ENCODE peak calls at places on chromosomes 5 and 9, in five cellular contexts. One of them, this sample, is unnamed. For H3K4me1, the result is how much of the 10 kb centered on the place peaks cover.

GRCh38 chr9:121900163-121900562 is 192.9 kb downstream of the TTLL11 start:
- DNase-seq in SJSA1: no peak
- DNase-seq in right lobe of liver: no peak
- DNase-seq in body of pancreas: no peak
- DNase-seq in GM23248: no peak
- DNase-seq in this sample: no peak

GRCh38 chr5:77366717-77367500 is 125.2 kb downstream of the WDR41 start:
- DNase-seq in SJSA1: no peak
- DNase-seq in right lobe of liver: no peak
- DNase-seq in body of pancreas: no peak
- DNase-seq in GM23248: no peak
- DNase-seq in this sample: no peak

GRCh38 chr5:176793343-176793699 is 17.0 kb upstream of the UNC5A start:
- DNase-seq in SJSA1: no peak
- DNase-seq in right lobe of liver: no peak
- DNase-seq in body of pancreas: no peak
- DNase-seq in GM23248: no peak
- DNase-seq in this sample: no peak

GRCh38 chr9:126380447-126380846 is 53.8 kb downstream of the MVB12B start:
- DNase-seq in SJSA1: peak
- DNase-seq in right lobe of liver: no peak
- DNase-seq in body of pancreas: no peak
- DNase-seq in GM23248: no peak
- DNase-seq in this sample: no peak

GRCh38 chr5:64670277-64670676 is 20.0 kb upstream of the SHISAL2B start:
- DNase-seq in SJSA1: no peak
- DNase-seq in right lobe of liver: no peak
- DNase-seq in body of pancreas: no peak
- DNase-seq in GM23248: no peak
- DNase-seq in this sample: no peak

GRCh38 chr5:167511-167910 is 23.8 kb upstream of the LRRC14B start:
- DNase-seq in SJSA1: no peak
- DNase-seq in right lobe of liver: no peak
- DNase-seq in body of pancreas: no peak
- DNase-seq in GM23248: no peak
- DNase-seq in this sample: no peak

GRCh38 chr5:136375920-136376319 is 10.6 kb upstream of the TRPC7 start:
- DNase-seq in SJSA1: no peak
- DNase-seq in right lobe of liver: no peak
- DNase-seq in body of pancreas: no peak
- DNase-seq in GM23248: no peak
- DNase-seq in this sample: no peak

GRCh38 chr5:62684310-62684709 is 105.7 kb downstream of the LRRC70 start:
- DNase-seq in SJSA1: no peak
- DNase-seq in right lobe of liver: no peak
- DNase-seq in body of pancreas: no peak
- DNase-seq in GM23248: no peak
- DNase-seq in this sample: no peak

GRCh38 chr5:60435808-60436207 is 264.2 kb downstream of the DEPDC1B start:
- DNase-seq in SJSA1: no peak
- DNase-seq in right lobe of liver: no peak
- DNase-seq in body of pancreas: no peak
- DNase-seq in GM23248: no peak
- DNase-seq in this sample: no peak

GRCh38 chr5:79189439-79190234 is 46.3 kb upstream of the JMY start:
- DNase-seq in SJSA1: no peak
- DNase-seq in right lobe of liver: no peak
- DNase-seq in body of pancreas: no peak
- DNase-seq in GM23248: peak
- DNase-seq in this sample: no peak

GRCh38 chr9:106758911-106759310 is 104.1 kb upstream of the ZNF462 start:
- DNase-seq in SJSA1: no peak
- DNase-seq in right lobe of liver: no peak
- DNase-seq in body of pancreas: no peak
- DNase-seq in GM23248: no peak
- DNase-seq in this sample: no peak

GRCh38 chr5:53035868-53036381 is 46.8 kb downstream of the ITGA2 start:
- DNase-seq in SJSA1: no peak
- DNase-seq in right lobe of liver: no peak
- DNase-seq in body of pancreas: no peak
- DNase-seq in GM23248: peak
- DNase-seq in this sample: no peak

GRCh38 chr5:127985811-127986325 is 97.7 kb upstream of the SLC12A2 start:
- DNase-seq in SJSA1: no peak
- DNase-seq in right lobe of liver: no peak
- DNase-seq in body of pancreas: no peak
- DNase-seq in GM23248: no peak
- DNase-seq in this sample: no peak

GRCh38 chr5:104146652-104147051 is 584.1 kb upstream of the NUDT12 start:
- DNase-seq in SJSA1: no peak
- DNase-seq in right lobe of liver: no peak
- DNase-seq in body of pancreas: no peak
- DNase-seq in GM23248: no peak
- DNase-seq in this sample: no peak

GRCh38 chr5:141992349-141992963 is 20.4 kb downstream of the GNPDA1 start:
- DNase-seq in SJSA1: peak
- DNase-seq in right lobe of liver: no peak
- DNase-seq in body of pancreas: peak
- DNase-seq in GM23248: peak
- DNase-seq in this sample: peak

GRCh38 chr5:133882107-133882695 is 86.2 kb downstream of the C5orf15 start:
- DNase-seq in SJSA1: no peak
- DNase-seq in right lobe of liver: no peak
- DNase-seq in body of pancreas: no peak
- DNase-seq in GM23248: no peak
- DNase-seq in this sample: no peak

GRCh38 chr9:75096796-75097195 is 8.5 kb downstream of the OSTF1 start:
- DNase-seq in SJSA1: no peak
- DNase-seq in right lobe of liver: no peak
- DNase-seq in body of pancreas: no peak
- DNase-seq in GM23248: peak
- DNase-seq in this sample: no peak

GRCh38 chr5:52334367-52334766 is 453.3 kb upstream of the ITGA1 start:
- DNase-seq in SJSA1: no peak
- DNase-seq in right lobe of liver: no peak
- DNase-seq in body of pancreas: no peak
- DNase-seq in GM23248: no peak
- DNase-seq in this sample: no peak

GRCh38 chr9:121785673-121786542 is 134.5 kb downstream of the DAB2IP start:
- DNase-seq in SJSA1: peak
- DNase-seq in right lobe of liver: no peak
- DNase-seq in body of pancreas: no peak
- DNase-seq in GM23248: no peak
- DNase-seq in this sample: no peak

GRCh38 chr5:179599973-179600372 is 23.5 kb downstream of the HNRNPH1 start:
- DNase-seq in SJSA1: no peak
- DNase-seq in right lobe of liver: no peak
- DNase-seq in body of pancreas: no peak
- DNase-seq in GM23248: no peak
- DNase-seq in this sample: peak

GRCh38 chr5:173050791-173051190 is 5.4 kb upstream of the CREBRF start:
- DNase-seq in SJSA1: no peak
- DNase-seq in right lobe of liver: no peak
- DNase-seq in body of pancreas: no peak
- DNase-seq in GM23248: peak
- DNase-seq in this sample: no peak

GRCh38 chr9:134454386-134454978 is 128.2 kb downstream of the RXRA start:
- DNase-seq in SJSA1: no peak
- DNase-seq in right lobe of liver: peak
- DNase-seq in body of pancreas: no peak
- DNase-seq in GM23248: no peak
- DNase-seq in this sample: no peak

GRCh38 chr5:87195616-87196015 is 72.1 kb upstream of the RASA1 start:
- DNase-seq in SJSA1: no peak
- DNase-seq in right lobe of liver: no peak
- DNase-seq in body of pancreas: no peak
- DNase-seq in GM23248: peak
- DNase-seq in this sample: no peak

GRCh38 chr9:123322771-123323481 is 33.1 kb upstream of the CRB2 start:
- DNase-seq in SJSA1: no peak
- DNase-seq in right lobe of liver: no peak
- DNase-seq in body of pancreas: no peak
- DNase-seq in GM23248: no peak
- DNase-seq in this sample: no peak

GRCh38 chr5:144598451-144599068 is 427.9 kb downstream of the KCTD16 start:
- DNase-seq in SJSA1: no peak
- DNase-seq in right lobe of liver: no peak
- DNase-seq in body of pancreas: peak
- DNase-seq in GM23248: peak
- DNase-seq in this sample: no peak

GRCh38 chr5:67315082-67315801 is 118.6 kb upstream of the CD180 start:
- DNase-seq in SJSA1: peak
- DNase-seq in right lobe of liver: no peak
- DNase-seq in body of pancreas: no peak
- DNase-seq in GM23248: peak
- DNase-seq in this sample: peak

GRCh38 chr5:1292139-1292538 is 2.7 kb downstream of the TERT start:
- DNase-seq in SJSA1: peak
- DNase-seq in right lobe of liver: no peak
- DNase-seq in body of pancreas: no peak
- DNase-seq in GM23248: no peak
- DNase-seq in this sample: no peak

GRCh38 chr9:131614340-131614739 is 69.0 kb downstream of the PRRT1B start:
- DNase-seq in SJSA1: no peak
- DNase-seq in right lobe of liver: no peak
- DNase-seq in body of pancreas: no peak
- DNase-seq in GM23248: no peak
- DNase-seq in this sample: no peak

DNA sequence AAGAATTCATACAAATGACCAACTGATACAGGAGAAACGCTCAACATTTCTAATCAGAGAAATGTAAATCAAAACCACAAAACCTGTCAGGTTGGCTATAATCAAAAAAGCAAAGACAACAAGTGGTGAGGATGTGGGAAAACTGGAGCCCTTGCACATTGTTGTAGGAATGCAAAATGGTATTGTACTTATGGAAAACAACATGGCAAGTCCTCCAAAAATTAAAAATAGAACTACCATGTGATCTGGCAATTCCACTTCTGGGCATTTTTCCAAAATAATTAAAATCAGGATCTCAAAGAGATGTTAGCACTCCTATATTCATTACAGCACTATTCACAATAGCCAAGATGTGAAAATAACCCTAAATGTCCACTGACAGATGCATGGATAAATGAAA is 76.1 kb downstream of the FNIP1 start:
- DNase-seq in SJSA1: no peak
- DNase-seq in right lobe of liver: no peak
- DNase-seq in body of pancreas: no peak
- DNase-seq in GM23248: no peak
- DNase-seq in this sample: no peak
- H3K4me3 ChIP-seq in SJSA1: no peak
- H3K4me3 ChIP-seq in right lobe of liver: no peak
- H3K4me3 ChIP-seq in body of pancreas: no peak
- H3K4me3 ChIP-seq in GM23248: no peak
- H3K4me3 ChIP-seq in this sample: no peak

DNA sequence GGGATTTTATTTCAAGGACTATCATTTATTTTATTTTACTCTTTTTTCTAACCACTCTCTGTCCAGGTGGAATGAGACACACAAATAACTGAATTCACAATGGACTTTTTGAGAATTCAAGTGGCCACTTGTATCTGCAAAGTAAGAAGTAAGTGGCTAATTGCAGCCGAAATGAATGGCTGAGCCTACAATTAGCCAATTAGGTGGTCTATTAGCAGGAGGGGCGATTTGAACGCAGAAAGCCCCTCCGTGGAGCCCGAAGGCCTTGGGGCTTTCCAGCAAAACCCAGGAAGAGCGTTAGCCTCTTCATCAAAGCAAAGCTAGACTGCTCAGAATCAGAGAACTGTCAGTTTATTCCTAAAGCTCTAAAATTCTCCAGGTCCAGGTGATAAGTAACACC is 176.9 kb downstream of the EBF1 start:
- DNase-seq in SJSA1: no peak
- DNase-seq in right lobe of liver: no peak
- DNase-seq in body of pancreas: no peak
- DNase-seq in GM23248: no peak
- DNase-seq in this sample: no peak
- H3K4me1 ChIP-seq in SJSA1: under half
- H3K4me1 ChIP-seq in right lobe of liver: under half
- H3K4me1 ChIP-seq in body of pancreas: under half
- H3K4me1 ChIP-seq in GM23248: under half
- H3K4me1 ChIP-seq in this sample: under half

DNA sequence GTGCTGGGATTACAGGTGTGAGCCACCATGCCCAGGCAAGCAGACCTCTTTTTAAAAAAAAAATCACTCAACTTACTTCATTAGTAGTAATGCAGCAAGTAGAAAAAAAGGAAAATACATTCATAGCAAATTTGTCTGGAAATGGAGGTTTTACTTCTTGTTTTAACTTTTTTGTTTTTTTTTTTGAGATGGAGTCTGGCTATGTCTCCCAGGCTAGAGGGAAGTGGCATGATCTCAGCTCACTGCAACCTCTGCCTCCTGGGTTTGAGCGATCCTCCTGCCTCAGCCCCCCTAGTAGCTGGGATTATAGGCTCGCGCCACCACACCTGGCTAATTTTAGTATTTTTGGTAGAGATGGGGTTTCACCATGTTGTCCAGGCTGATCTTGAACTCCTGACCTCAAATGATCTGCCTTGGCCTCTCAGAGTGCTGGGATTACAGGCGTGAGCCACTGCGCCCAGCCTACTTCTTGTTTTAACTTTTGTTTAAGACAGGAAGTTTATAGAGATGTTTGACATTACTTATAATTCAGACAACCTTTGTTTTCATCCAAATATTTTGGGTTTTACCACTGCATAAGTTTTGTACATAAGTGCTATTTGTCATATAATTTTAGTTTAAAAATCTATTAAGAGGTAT is 26.5 kb downstream of the UBE2R2 start:
- DNase-seq in SJSA1: no peak
- DNase-seq in right lobe of liver: no peak
- DNase-seq in body of pancreas: no peak
- DNase-seq in GM23248: no peak
- DNase-seq in this sample: no peak
- H3K27ac ChIP-seq in SJSA1: no peak
- H3K27ac ChIP-seq in right lobe of liver: no peak
- H3K27ac ChIP-seq in body of pancreas: no peak
- H3K27ac ChIP-seq in GM23248: no peak
- H3K27ac ChIP-seq in this sample: no peak

DNA sequence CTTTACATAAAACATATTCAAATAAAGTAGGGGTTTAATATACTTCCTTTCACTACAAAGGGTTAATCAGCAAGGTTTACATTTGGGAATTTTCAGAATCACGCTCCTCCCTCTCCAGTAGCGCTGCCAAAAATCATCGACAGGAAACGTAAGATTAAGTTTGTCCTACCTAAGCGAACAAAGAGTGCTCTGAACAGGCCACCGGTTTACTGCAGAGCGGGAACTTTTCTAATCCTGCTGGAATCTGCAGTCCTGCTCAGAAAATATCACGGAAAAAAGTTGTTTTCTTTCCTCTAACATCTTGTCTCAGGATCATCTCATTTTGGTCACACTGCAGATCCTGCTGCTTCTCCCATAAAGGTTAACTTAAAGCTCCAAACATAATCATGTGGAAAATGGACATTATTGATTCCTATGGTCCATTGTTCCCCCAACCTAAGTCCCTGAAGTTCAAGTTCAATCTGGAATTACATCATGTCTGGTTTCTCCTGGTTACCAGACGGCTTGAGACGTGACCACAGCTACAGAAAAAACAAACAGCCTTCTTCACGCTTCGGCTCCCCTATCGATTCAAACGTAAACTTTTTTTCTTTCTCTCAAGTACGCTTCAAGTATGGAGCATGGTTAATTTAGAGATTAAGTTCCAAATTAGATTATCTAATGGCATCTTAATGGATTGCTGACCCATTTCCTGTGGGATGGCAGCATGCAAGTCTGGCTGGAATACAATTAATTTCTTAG is 217.6 kb downstream of the NFIB start:
- DNase-seq in SJSA1: no peak
- DNase-seq in right lobe of liver: no peak
- DNase-seq in body of pancreas: peak
- DNase-seq in GM23248: peak
- DNase-seq in this sample: no peak
- H3K4me3 ChIP-seq in SJSA1: no peak
- H3K4me3 ChIP-seq in right lobe of liver: peak
- H3K4me3 ChIP-seq in body of pancreas: no peak
- H3K4me3 ChIP-seq in GM23248: peak
- H3K4me3 ChIP-seq in this sample: peak